ENCODE peak calls at places on chromosomes 12 and 14, in nine cellular contexts. S, G, F, P, I, R, Z, W and T are unnamed samples.

GRCh38 chr12:90229771-90230170 is 521.1 kb upstream of the ATP2B1 start:
- DNase-seq in S (no peak), G (no peak), F (no peak), P (no peak), I (no peak), R (no peak), Z (no peak), W (no peak), T (no peak)

GRCh38 chr14:61319706-61320105 is 1.7 kb upstream of the PRKCH start:
- DNase-seq in S (no peak), G (no peak), F (no peak), P (no peak), I (no peak), R (no peak), Z (no peak), W (no peak), T (no peak)

GRCh38 chr12:7937867-7938506 is 2.0 kb upstream of the SLC2A3 start:
- DNase-seq in S (no peak), G (no peak), F (no peak), P (peak; percentile 50), I (peak; percentile 22), R (no peak), Z (peak; percentile 74), W (no peak), T (no peak)

GRCh38 chr12:74889563-74890236 is 319.9 kb downstream of the KCNC2 start:
- DNase-seq in S (no peak), G (no peak), F (no peak), P (peak; percentile 49), I (peak; percentile 89), R (no peak), Z (peak; percentile 42), W (no peak), T (no peak)

GRCh38 chr12:89349814-89350213 is 2.5 kb downstream of the DUSP6 start:
- DNase-seq in S (no peak), G (no peak), F (no peak), P (peak; percentile 88), I (no peak), R (no peak), Z (peak; percentile 67), W (no peak), T (no peak)

GRCh38 chr12:63151898-63152700 is 1.1 kb upstream of the AVPR1A start:
- DNase-seq in S (peak; percentile 80), G (peak; percentile 46), F (no peak), P (peak; percentile 58), I (peak; percentile 66), R (no peak), Z (peak; percentile 34), W (no peak), T (no peak)

GRCh38 chr14:99047436-99048110 is 224.4 kb downstream of the BCL11B start:
- DNase-seq in S (no peak), G (no peak), F (no peak), P (no peak), I (no peak), R (no peak), Z (no peak), W (no peak), T (no peak)

GRCh38 chr12:65968889-65969509 is 144.7 kb downstream of the HMGA2 start:
- DNase-seq in S (no peak), G (no peak), F (no peak), P (peak; percentile 55), I (no peak), R (no peak), Z (no peak), W (no peak), T (no peak)

GRCh38 chr14:61430066-61430757 is 108.8 kb downstream of the PRKCH start:
- DNase-seq in S (no peak), G (no peak), F (no peak), P (no peak), I (no peak), R (no peak), Z (no peak), W (no peak), T (no peak)

GRCh38 chr14:37985826-37986470 is 221.8 kb upstream of the SSTR1 start:
- DNase-seq in S (peak; percentile 32), G (peak; percentile 28), F (peak; percentile 24), P (peak; percentile 69), I (peak; percentile 9), R (peak; percentile 12), Z (peak; percentile 31), W (peak; percentile 13), T (no peak)

GRCh38 chr14:53004976-53005375 is 54.1 kb upstream of the FERMT2 start:
- DNase-seq in S (no peak), G (no peak), F (no peak), P (peak; percentile 30), I (no peak), R (no peak), Z (no peak), W (no peak), T (no peak)